ENCODE peak calls at places on chromosomes 16 and 17, in eight cellular contexts. H is A673; C is heart left ventricle; V is small intestine; T is effector CD4-positive, alpha-beta T cell; O is activated CD4-positive, alpha-beta T cell treated with anti-CD3 and anti-CD28 coated beads, Interleukin-2, amount 50 U/mL, for 48 hours; D is activated T-helper 1 cell treated with anti-CD3 and anti-CD28 coated beads, Interleukin-12 subunit alpha, Interleukin-12 subunit beta, Interleukin-2, Interleukin-4 antibody, amounts not matched to agents 30 ng/mL and 10 ng/mL and 1 ng/mL, durations not matched to agents 14 hours and 24 hours and 36 hours; E is NCI-H1092. Z is an unnamed sample.

GRCh38 chr17:29592850-29593545 is at the start of gene ANKRD13B:
- DNase-seq in H (peak), C (no peak), V (no peak), T (no peak), O (peak), D (no peak), E (peak), Z (peak)

GRCh38 chr17:32590974-32591373 is 104.2 kb downstream of the CDK5R1 start:
- DNase-seq in H (no peak), C (no peak), V (no peak), T (no peak), O (no peak), D (no peak), E (peak), Z (no peak)

GRCh38 chr17:2707721-2708584 is 3.6 kb downstream of the CLUH start:
- DNase-seq in H (no peak), C (peak), V (no peak), T (no peak), O (peak), D (no peak), E (no peak), Z (peak)

GRCh38 chr17:2043785-2044184 is 2.0 kb downstream of the OVCA2 start:
- DNase-seq in H (no peak), C (no peak), V (no peak), T (no peak), O (no peak), D (no peak), E (no peak), Z (no peak)

GRCh38 chr16:31427441-31428276 is 501 bp downstream of the COX6A2 start:
- DNase-seq in H (peak), C (peak), V (peak), T (peak), O (peak), D (peak), E (peak), Z (no peak)

GRCh38 chr16:84499638-84500037 is 4.8 kb downstream of the MEAK7 start:
- DNase-seq in H (no peak), C (no peak), V (no peak), T (no peak), O (no peak), D (no peak), E (no peak), Z (no peak)

GRCh38 chr16:2904922-2905240 is 6.8 kb upstream of the FLYWCH1 start:
- DNase-seq in H (no peak), C (peak), V (no peak), T (no peak), O (no peak), D (no peak), E (no peak), Z (no peak)

GRCh38 chr17:28925912-28926365 is 23.1 kb upstream of the DHRS13 start:
- DNase-seq in H (no peak), C (no peak), V (peak), T (peak), O (peak), D (peak), E (no peak), Z (peak)

GRCh38 chr17:8586766-8587165 is 43.8 kb downstream of the MYH10 start:
- DNase-seq in H (no peak), C (no peak), V (no peak), T (no peak), O (no peak), D (no peak), E (no peak), Z (no peak)

GRCh38 chr16:57541754-57542435 is 548 bp upstream of the ADGRG5 start:
- DNase-seq in H (no peak), C (no peak), V (no peak), T (no peak), O (no peak), D (no peak), E (no peak), Z (no peak)

GRCh38 chr17:27475070-27475673 is 18.9 kb downstream of the KSR1 start:
- DNase-seq in H (no peak), C (no peak), V (no peak), T (no peak), O (peak), D (peak), E (no peak), Z (no peak)

GRCh38 chr16:4684030-4684715 is 9.2 kb upstream of the NUDT16L1 start:
- DNase-seq in H (no peak), C (no peak), V (no peak), T (no peak), O (no peak), D (no peak), E (no peak), Z (no peak)

GRCh38 chr16:47470810-47471209 is 9.7 kb downstream of the PHKB start:
- DNase-seq in H (no peak), C (no peak), V (peak), T (no peak), O (no peak), D (no peak), E (no peak), Z (no peak)

GRCh38 chr17:16994626-16995025 is 22.7 kb upstream of the TNFRSF13B start:
- DNase-seq in H (no peak), C (no peak), V (no peak), T (no peak), O (no peak), D (no peak), E (no peak), Z (no peak)

GRCh38 chr17:62666801-62667591 is 39.5 kb downstream of the MRC2 start:
- DNase-seq in H (no peak), C (no peak), V (no peak), T (no peak), O (no peak), D (no peak), E (no peak), Z (no peak)

GRCh38 chr17:19286751-19287341 is 49.7 kb downstream of the EPN2 start:
- DNase-seq in H (no peak), C (no peak), V (no peak), T (no peak), O (no peak), D (no peak), E (no peak), Z (no peak)

Z was measured in OCI-M1.